ENCODE peak calls at places on chromosomes 11 and 22, in four cellular contexts. L is fibroblast of pulmonary artery, P is neural progenitor cell, S is nephron progenitor cell. R is an unnamed sample.

GRCh38 chr11:43933608-43934358 is 8.7 kb upstream of the C11orf96 start:
- DNase-seq in L (peak), P (peak), S (peak), R (no peak)

GRCh38 chr11:124798991-124799383 is 1.2 kb downstream of the MSANTD2 start:
- DNase-seq in L (peak), P (no peak), S (peak), R (no peak)

GRCh38 chr11:7347611-7348431 is 96.1 kb downstream of the SYT9 start:
- DNase-seq in L (no peak), P (no peak), S (no peak), R (no peak)

GRCh38 chr11:35545604-35546003 is 20.2 kb upstream of the PAMR1 start:
- DNase-seq in L (no peak), P (no peak), S (no peak), R (no peak)

GRCh38 chr11:66619080-66619554 is 2.7 kb downstream of the RBM14 start:
- DNase-seq in L (peak), P (no peak), S (no peak), R (no peak)

GRCh38 chr11:2422461-2423156 is 21.7 kb downstream of the TRPM5 start:
- DNase-seq in L (no peak), P (no peak), S (no peak), R (no peak)

GRCh38 chr11:113773416-113774173 is at the start of gene ZW10:
- DNase-seq in L (peak), P (peak), S (peak), R (peak)

GRCh38 chr11:6202036-6202435 is 3.0 kb downstream of the OR52W1 start:
- DNase-seq in L (no peak), P (no peak), S (no peak), R (no peak)

GRCh38 chr11:133530501-133530835 is 1.8 kb downstream of the OPCML start:
- DNase-seq in L (no peak), P (peak), S (no peak), R (no peak)

GRCh38 chr11:46363031-46363407 is 15.8 kb downstream of the DGKZ start:
- DNase-seq in L (peak), P (no peak), S (no peak), R (no peak)

GRCh38 chr11:79438631-79439429 is 2.0 kb downstream of the TENM4 start:
- DNase-seq in L (no peak), P (peak), S (peak), R (no peak)

GRCh38 chr11:102421262-102421661 is 31.3 kb downstream of the TMEM123 start:
- DNase-seq in L (no peak), P (no peak), S (no peak), R (no peak)

GRCh38 chr11:49208006-49208721 is at the start of gene FOLH1:
- DNase-seq in L (peak), P (no peak), S (no peak), R (no peak)

GRCh38 chr11:48879256-48879655 is 104.4 kb downstream of the TRIM51G start:
- DNase-seq in L (no peak), P (no peak), S (no peak), R (no peak)

GRCh38 chr11:116510886-116511650 is 261.7 kb downstream of the BUD13 start:
- DNase-seq in L (no peak), P (peak), S (no peak), R (no peak)

GRCh38 chr11:34364102-34364501 is 6.3 kb upstream of the ABTB2 start:
- DNase-seq in L (no peak), P (no peak), S (no peak), R (no peak)

GRCh38 chr11:111823131-111823530 is 48.2 kb downstream of the ALG9 start:
- DNase-seq in L (no peak), P (no peak), S (no peak), R (no peak)

GRCh38 chr22:40955516-40955915 is 4.3 kb downstream of the RBX1 start:
- DNase-seq in L (peak), P (no peak), S (no peak), R (no peak)

GRCh38 chr22:38753894-38754246 is 1.9 kb downstream of the SUN2 start:
- DNase-seq in L (no peak), P (no peak), S (no peak), R (no peak)

GRCh38 chr11:113504586-113504985 is 29.4 kb upstream of the DRD2 start:
- DNase-seq in L (no peak), P (no peak), S (no peak), R (no peak)

GRCh38 chr11:10862446-10862845 is 4.6 kb upstream of the ZBED5 start:
- DNase-seq in L (no peak), P (no peak), S (no peak), R (no peak)

GRCh38 chr11:65111159-65111536 is 524 bp upstream of the TM7SF2 start:
- DNase-seq in L (no peak), P (no peak), S (no peak), R (no peak)

GRCh38 chr11:65110354-65110861 is 1.3 kb upstream of the TM7SF2 start:
- DNase-seq in L (peak), P (peak), S (peak), R (peak)

GRCh38 chr11:65112551-65113360 is 1.1 kb downstream of the TM7SF2 start:
- DNase-seq in L (peak), P (peak), S (peak), R (peak)

GRCh38 chr11:65112226-65112550 is 516 bp downstream of the TM7SF2 start:
- DNase-seq in L (no peak), P (peak), S (peak), R (no peak)

DNA sequence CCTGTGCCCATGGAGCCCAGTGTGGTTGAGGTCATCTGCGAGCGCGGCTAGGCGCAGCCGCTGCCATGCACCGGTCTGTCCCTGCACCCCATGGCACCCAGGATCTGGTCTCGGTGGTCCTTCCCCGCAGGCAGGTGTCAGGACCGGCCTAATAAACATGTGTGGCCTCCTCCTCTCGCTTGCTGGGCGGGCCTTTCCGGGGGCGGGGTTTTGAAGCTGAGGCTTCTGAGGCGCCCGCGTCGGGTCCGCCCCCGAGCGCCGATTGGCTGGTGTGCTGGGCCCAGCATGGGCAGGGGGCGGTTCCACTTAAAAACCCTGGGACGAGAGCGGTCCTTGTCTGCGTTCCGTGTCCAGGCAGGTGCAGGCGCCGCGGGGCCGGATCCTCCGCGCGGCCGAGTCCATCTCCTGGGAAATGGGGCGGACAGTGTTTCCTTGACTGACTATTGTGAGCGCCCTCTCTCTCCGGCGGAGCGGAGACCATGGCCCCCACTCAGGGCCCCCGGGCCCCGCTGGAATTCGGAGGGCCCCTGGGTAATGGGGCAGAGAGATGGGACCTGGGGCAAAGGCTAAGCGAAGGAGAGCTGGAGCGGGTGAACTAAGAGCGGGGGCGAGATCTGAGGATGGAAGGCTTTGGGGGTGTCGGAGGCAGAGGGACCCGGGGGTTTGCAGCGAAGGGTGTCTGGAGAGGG is at the start of gene TM7SF2:
- DNase-seq in L (peak), P (peak), S (peak), R (peak)
- TF ChIP-seq CTCF in L (no peak), P (no peak), S (no peak), R (no peak)

GRCh38 chr11:57126766-57127400 is 54.9 kb upstream of the LRRC55 start:
- DNase-seq in L (no peak), P (no peak), S (no peak), R (no peak)

GRCh38 chr11:57121996-57122395 is 59.8 kb upstream of the LRRC55 start:
- DNase-seq in L (no peak), P (peak), S (no peak), R (no peak)

GRCh38 chr11:57123590-57123989 is 58.2 kb upstream of the LRRC55 start:
- DNase-seq in L (no peak), P (no peak), S (no peak), R (no peak)

GRCh38 chr11:57124912-57125311 is 56.8 kb upstream of the LRRC55 start:
- DNase-seq in L (peak), P (peak), S (no peak), R (no peak)

DNA sequence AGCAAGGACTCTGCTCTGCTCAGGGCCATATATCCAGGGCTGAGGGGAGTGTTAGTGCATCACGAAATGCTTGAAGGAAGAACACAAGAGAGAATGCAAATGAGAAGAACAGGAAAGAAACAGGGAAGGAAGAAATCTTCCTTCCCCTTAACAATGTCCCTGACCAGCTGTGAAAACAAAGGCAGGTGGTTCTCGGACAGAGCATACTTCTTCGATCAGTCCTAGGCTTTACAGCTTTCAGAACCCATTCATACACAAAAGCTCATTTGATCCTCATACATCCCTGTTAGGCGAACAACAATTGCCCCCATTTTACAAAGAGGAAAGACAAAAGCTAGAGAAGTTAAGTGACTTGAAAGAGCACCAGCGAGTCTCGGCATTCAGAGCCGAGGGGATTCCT is 57.3 kb upstream of the LRRC55 start:
- DNase-seq in L (no peak), P (peak), S (no peak), R (no peak)
- TF ChIP-seq CTCF in L (no peak), P (no peak), S (no peak), R (no peak)

GRCh38 chr22:50236731-50237409 is 8.0 kb downstream of the TUBGCP6 start:
- DNase-seq in L (peak), P (peak), S (peak), R (no peak)
- TF ChIP-seq CTCF in L (peak), P (peak), S (peak), R (peak)

GRCh38 chr22:37486224-37486845 is at the start of gene MFNG:
- DNase-seq in L (peak), P (peak), S (peak), R (peak)
- TF ChIP-seq CTCF in L (no peak), P (peak), S (no peak), R (no peak)

GRCh38 chr11:1309498-1310314 is at the start of gene TOLLIP:
- DNase-seq in L (peak), P (peak), S (peak), R (peak)
- TF ChIP-seq CTCF in L (no peak), P (peak), S (no peak), R (no peak)

GRCh38 chr22:50507421-50507990 is at the start of gene LMF2:
- DNase-seq in L (no peak), P (no peak), S (peak), R (peak)
- TF ChIP-seq CTCF in L (no peak), P (no peak), S (no peak), R (no peak)

GRCh38 chr11:24781288-24781687 is 284.4 kb downstream of the LUZP2 start:
- DNase-seq in L (no peak), P (no peak), S (no peak), R (no peak)

GRCh38 chr11:24779791-24780190 is 282.9 kb downstream of the LUZP2 start:
- DNase-seq in L (peak), P (peak), S (no peak), R (no peak)
- TF ChIP-seq CTCF in L (peak), P (peak), S (peak), R (peak)

GRCh38 chr11:69509846-69510390 is 28.5 kb downstream of the LINC01488 start:
- DNase-seq in L (no peak), P (no peak), S (no peak), R (no peak)

GRCh38 chr11:69510471-69511357 is 29.3 kb downstream of the LINC01488 start:
- DNase-seq in L (no peak), P (no peak), S (no peak), R (no peak)

GRCh38 chr11:69512136-69512535 is 30.7 kb downstream of the LINC01488 start:
- DNase-seq in L (no peak), P (no peak), S (no peak), R (no peak)

GRCh38 chr11:69512790-69513189 is 31.3 kb downstream of the LINC01488 start:
- DNase-seq in L (no peak), P (no peak), S (no peak), R (no peak)

GRCh38 chr11:69511358-69512015 is 30.0 kb downstream of the LINC01488 start:
- DNase-seq in L (peak), P (no peak), S (no peak), R (no peak)
- TF ChIP-seq CTCF in L (no peak), P (no peak), S (no peak), R (no peak)

GRCh38 chr11:126683766-126684728 is 316.5 kb downstream of the KIRREL3 start:
- DNase-seq in L (no peak), P (no peak), S (no peak), R (no peak)

GRCh38 chr11:126686938-126687337 is 313.6 kb downstream of the KIRREL3 start:
- DNase-seq in L (no peak), P (no peak), S (no peak), R (no peak)

GRCh38 chr11:126682590-126682989 is 318.0 kb downstream of the KIRREL3 start:
- DNase-seq in L (no peak), P (no peak), S (no peak), R (no peak)

DNA sequence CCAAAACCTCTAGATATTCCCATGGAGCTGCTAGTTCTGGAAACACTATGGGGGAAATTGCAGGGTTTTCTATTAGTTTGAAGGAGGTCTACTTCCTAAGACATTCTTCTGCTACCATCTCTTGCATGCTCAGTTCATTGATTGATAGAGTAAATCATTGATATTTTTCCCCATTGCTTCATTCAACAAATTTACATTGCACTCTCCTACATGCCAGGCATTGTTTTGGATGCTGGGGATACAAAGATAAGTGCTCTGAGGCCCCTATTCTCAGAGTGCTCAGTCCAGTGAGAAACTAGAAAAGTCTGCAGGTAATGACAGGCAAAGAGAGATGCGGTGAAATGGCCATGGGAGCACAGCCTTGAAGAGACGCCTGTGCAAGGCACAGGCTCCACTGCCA is 313.1 kb downstream of the KIRREL3 start:
- DNase-seq in L (no peak), P (no peak), S (no peak), R (no peak)
- TF ChIP-seq CTCF in L (no peak), P (no peak), S (no peak), R (no peak)